ENCODE peak calls at places on chromosomes 16 and 17, in four cellular contexts. S, D, L and O are unnamed samples.
A peak's percentile ranks its signal among the peaks of the same experiment; 100 is the strongest.

GRCh38 chr17:64095144-64095882 is 34.6 kb downstream of the ERN1 start:
- DNase-seq in S (peak; percentile 75), D (no peak), L (peak; percentile 65), O (no peak)

GRCh38 chr17:80177986-80178590 is 8.3 kb downstream of the CARD14 start:
- DNase-seq in S (no peak), D (no peak), L (no peak), O (no peak)

GRCh38 chr16:76653390-76654026 is 376.3 kb downstream of the CNTNAP4 start:
- DNase-seq in S (no peak), D (peak; percentile 7), L (peak; percentile 13), O (peak; percentile 13)

GRCh38 chr17:57966875-57967274 is 11.7 kb upstream of the CUEDC1 start:
- DNase-seq in S (no peak), D (no peak), L (no peak), O (no peak)

GRCh38 chr17:16040710-16041251 is 41.2 kb downstream of the TTC19 start:
- DNase-seq in S (no peak), D (peak; percentile 29), L (peak; percentile 85), O (no peak)

GRCh38 chr17:40558300-40558584 is 7.0 kb downstream of the CCR7 start:
- DNase-seq in S (no peak), D (no peak), L (no peak), O (no peak)

GRCh38 chr17:80028030-80028429 is 7.6 kb downstream of the TBC1D16 start:
- DNase-seq in S (no peak), D (no peak), L (peak; percentile 63), O (no peak)

GRCh38 chr17:9937164-9937835 is 32.2 kb upstream of the RCVRN start:
- DNase-seq in S (no peak), D (no peak), L (peak; percentile 23), O (no peak)

GRCh38 chr16:11610580-11610979 is 23.9 kb upstream of the LITAF start:
- DNase-seq in S (no peak), D (no peak), L (no peak), O (no peak)

GRCh38 chr17:43723697-43724359 is 34.8 kb downstream of the SOST start:
- DNase-seq in S (peak; percentile 27), D (peak; percentile 48), L (peak; percentile 18), O (no peak)

GRCh38 chr17:31051517-31051916 is 43.3 kb upstream of the NF1 start:
- DNase-seq in S (no peak), D (no peak), L (no peak), O (no peak)

GRCh38 chr17:47427985-47428384 is 102.9 kb upstream of the NPEPPS start:
- DNase-seq in S (no peak), D (no peak), L (no peak), O (no peak)

GRCh38 chr16:53056528-53056881 is 1.7 kb downstream of the CHD9 start:
- DNase-seq in S (no peak), D (no peak), L (no peak), O (no peak)

GRCh38 chr17:38703742-38704644 is 1.1 kb upstream of the MLLT6 start:
- DNase-seq in S (peak; percentile 81), D (no peak), L (peak; percentile 94), O (no peak)

GRCh38 chr16:8858994-8859912 is 9.6 kb downstream of the CARHSP1 start:
- DNase-seq in S (no peak), D (no peak), L (no peak), O (no peak)

GRCh38 chr17:44765965-44766364 is 7.2 kb downstream of the ADAM11 start:
- DNase-seq in S (no peak), D (no peak), L (no peak), O (no peak)

GRCh38 chr16:9092963-9093477 is 1.6 kb downstream of the HAPSTR1 start:
- DNase-seq in S (no peak), D (no peak), L (peak; percentile 68), O (no peak)

GRCh38 chr16:84501077-84501735 is 3.3 kb downstream of the MEAK7 start:
- DNase-seq in S (peak; percentile 83), D (no peak), L (no peak), O (no peak)

GRCh38 chr17:1486802-1487695 is 5.4 kb downstream of the MYO1C start:
- DNase-seq in S (peak; percentile 68), D (no peak), L (peak; percentile 56), O (peak; percentile 43)

GRCh38 chr17:76868669-76869208 is 535 bp downstream of the MGAT5B start:
- DNase-seq in S (no peak), D (no peak), L (no peak), O (no peak)
- H3K4me3 ChIP-seq in S (peak overlapping the region; percentile 42), D (no peak overlapping the region), L (no peak overlapping the region), O (no peak overlapping the region)

DNA sequence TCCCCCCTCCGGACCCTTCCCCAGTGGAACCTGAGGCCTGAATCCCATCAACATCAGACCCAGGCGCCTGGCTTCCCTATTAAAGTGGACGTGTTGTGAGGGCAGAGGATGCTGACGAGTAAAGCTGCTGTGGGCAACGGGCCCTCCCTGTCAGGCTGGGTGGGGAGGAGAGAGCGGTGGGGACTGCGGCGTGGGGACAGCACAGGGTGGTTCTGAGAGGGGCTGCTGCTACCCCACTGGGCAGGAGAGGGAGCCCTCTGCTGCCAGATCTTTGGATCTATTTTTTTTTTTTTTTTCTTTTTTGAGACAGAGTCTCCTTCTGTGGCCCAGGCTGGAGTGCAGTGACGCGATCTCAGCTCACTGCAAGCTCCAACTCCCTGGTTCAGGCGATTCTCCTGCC is 5.9 kb downstream of the CA5A start:
- DNase-seq in S (no peak), D (no peak), L (no peak), O (no peak)
- TF ChIP-seq CTCF in S (peak; percentile 48), D (peak; percentile 46), L (no peak), O (peak; percentile 39)

DNA sequence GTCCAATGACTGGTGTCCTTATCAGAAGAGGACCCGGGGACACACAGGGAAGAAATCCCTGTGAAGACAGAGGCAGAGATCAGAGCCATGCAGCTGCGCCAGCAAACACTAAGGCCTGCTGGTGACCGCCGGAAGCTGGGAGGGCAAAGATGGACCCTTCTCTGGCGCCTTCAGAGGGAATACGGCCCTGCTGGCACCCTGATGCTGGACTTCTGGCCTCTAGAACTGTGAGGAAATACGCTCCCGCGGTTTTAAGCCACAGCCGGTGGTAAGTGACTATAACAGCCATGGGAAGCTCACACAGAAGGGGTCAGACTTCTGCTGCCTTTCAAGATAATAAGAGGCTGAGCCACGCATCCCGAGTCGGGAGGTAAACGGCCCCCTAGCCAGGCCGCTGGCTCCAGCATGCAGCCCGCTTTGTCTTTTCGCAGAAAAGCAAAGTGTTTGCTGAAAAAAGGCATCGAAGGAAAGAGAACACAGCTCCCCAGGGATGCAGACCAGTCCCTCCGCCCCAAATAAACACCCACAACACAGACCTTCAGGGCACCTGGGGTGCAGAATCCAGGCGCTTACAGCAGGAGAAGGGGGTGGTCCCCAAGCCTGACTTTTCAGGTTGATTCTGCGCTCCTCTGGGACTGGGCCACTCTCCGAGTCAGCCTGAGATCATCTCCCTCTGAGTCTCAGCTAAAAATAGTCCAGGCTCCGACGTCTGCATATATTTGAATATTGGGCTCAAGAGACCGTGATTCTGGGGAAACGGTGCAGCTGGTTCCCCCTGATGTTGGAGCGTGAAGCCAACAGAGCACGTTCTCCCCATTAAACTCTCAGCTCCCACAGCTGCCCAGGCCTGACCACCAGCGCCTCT is 89.6 kb downstream of the MGAT5B start:
- DNase-seq in S (no peak), D (no peak), L (no peak), O (no peak)
- H3K4me3 ChIP-seq in S (no peak overlapping the region), D (no peak overlapping the region), L (no peak overlapping the region), O (no peak overlapping the region)

GRCh38 chr17:49494937-49495841 is at the start of gene NGFR:
- DNase-seq in S (no peak), D (no peak), L (peak; percentile 32), O (no peak)
- TF ChIP-seq CTCF in S (peak; percentile 25), D (no peak), L (no peak), O (no peak)

DNA sequence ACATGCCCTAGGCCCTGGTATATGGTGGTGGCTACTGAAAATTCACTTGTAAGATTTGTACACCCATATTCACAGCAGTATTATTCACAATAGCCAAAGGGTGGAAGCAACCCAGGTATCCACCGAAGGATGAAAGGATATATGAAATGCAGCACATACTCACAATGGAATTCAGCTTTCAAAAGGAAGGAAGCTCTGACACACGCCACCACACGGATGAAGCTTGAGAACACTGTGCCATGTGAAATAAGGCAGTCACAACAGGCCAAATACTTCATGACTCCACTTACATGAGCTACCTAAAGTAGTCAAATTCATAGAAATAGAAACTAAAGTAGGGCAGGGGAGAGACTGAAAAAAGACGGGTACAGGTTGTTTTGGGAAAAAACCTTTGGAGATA is 2.9 kb downstream of the XPO6 start:
- DNase-seq in S (no peak), D (no peak), L (no peak), O (no peak)
- H3K4me3 ChIP-seq in S (no peak overlapping the region), D (no peak overlapping the region), L (no peak overlapping the region), O (no peak overlapping the region)

GRCh38 chr17:17457680-17458079 is 19.1 kb upstream of the MED9 start:
- DNase-seq in S (no peak), D (no peak), L (no peak), O (no peak)

GRCh38 chr17:17455173-17455572 is 21.6 kb upstream of the MED9 start:
- DNase-seq in S (no peak), D (no peak), L (no peak), O (no peak)

GRCh38 chr17:17453088-17453487 is 23.7 kb upstream of the MED9 start:
- DNase-seq in S (no peak), D (no peak), L (no peak), O (no peak)

GRCh38 chr17:17456251-17456650 is 20.5 kb upstream of the MED9 start:
- DNase-seq in S (no peak), D (no peak), L (no peak), O (no peak)

GRCh38 chr17:17454276-17454675 is 22.5 kb upstream of the MED9 start:
- DNase-seq in S (no peak), D (no peak), L (no peak), O (no peak)
- TF ChIP-seq CTCF in S (no peak), D (no peak), L (no peak), O (no peak)